ENCODE peak calls at places on chromosome 19, in seven cellular contexts. B is uterus; G is CD8-positive, alpha-beta T cell; I is fibroblast of lung; Y is left lung; D is thoracic aorta; N is tibial nerve. Q is an unnamed sample.

GRCh38 chr19:48318286-48318987 is 6.9 kb upstream of the EMP3 start:
- DNase-seq in Y (no peak), I (no peak), N (no peak), G (no peak), B (no peak), D (no peak), Q (no peak)

GRCh38 chr19:7004313-7004931 is 16.8 kb downstream of the MBD3L2B start:
- DNase-seq in N (no peak), D (no peak), I (peak; percentile 46), G (no peak), Y (no peak), B (no peak), Q (no peak)

GRCh38 chr19:18951721-18952281 is 10.8 kb upstream of the HOMER3 start:
- DNase-seq in D (no peak), B (no peak), Y (no peak), N (no peak), G (no peak), I (no peak), Q (no peak)

GRCh38 chr19:8161135-8161646 is 11.8 kb upstream of the FBN3 start:
- DNase-seq in D (no peak), I (peak; percentile 17), G (no peak), B (no peak), Y (no peak), N (no peak), Q (no peak)

GRCh38 chr19:13899393-13899792 is 6.5 kb downstream of the BRME1 start:
- DNase-seq in N (no peak), Y (no peak), B (no peak), G (no peak), I (no peak), D (no peak), Q (no peak)

GRCh38 chr19:6056282-6056741 is 54.0 kb downstream of the RFX2 start:
- DNase-seq in N (no peak), I (no peak), Y (no peak), G (no peak), D (no peak), B (peak; percentile 31), Q (peak; percentile 68)

GRCh38 chr19:3275068-3275582 is 50.7 kb downstream of the CELF5 start:
- DNase-seq in N (no peak), D (no peak), Y (no peak), B (no peak), G (no peak), I (no peak), Q (no peak)

GRCh38 chr19:17385878-17386611 is 8.0 kb downstream of the CCDC194 start:
- DNase-seq in Y (peak; percentile 58), N (peak; percentile 49), B (peak; percentile 50), I (peak; percentile 51), G (peak; percentile 40), D (no peak), Q (peak; percentile 75)

GRCh38 chr19:15508035-15508710 is at the start of gene CYP4F22:
- DNase-seq in I (no peak), Y (no peak), N (no peak), D (no peak), G (no peak), B (no peak), Q (no peak)

GRCh38 chr19:11410682-11411081 is 8.4 kb downstream of the RGL3 start:
- DNase-seq in I (no peak), G (no peak), N (no peak), Y (no peak), D (no peak), B (no peak), Q (no peak)

GRCh38 chr19:41447732-41448332 is 4.9 kb downstream of the ERICH4 start:
- DNase-seq in B (no peak), I (no peak), Y (no peak), D (no peak), G (no peak), N (no peak), Q (no peak)

GRCh38 chr19:38583985-38584305 is 33.8 kb downstream of the MAP4K1 start:
- DNase-seq in D (no peak), G (no peak), I (no peak), B (no peak), N (no peak), Y (no peak), Q (no peak)

GRCh38 chr19:40139533-40140287 is 49.0 kb upstream of the ZNF780A start:
- DNase-seq in D (no peak), B (no peak), I (peak; percentile 73), G (no peak), Y (no peak), N (peak; percentile 33), Q (no peak)

GRCh38 chr19:10363789-10364281 is 16.5 kb downstream of the TYK2 start:
- DNase-seq in I (no peak), B (no peak), D (no peak), G (no peak), Y (no peak), N (no peak), Q (no peak)

GRCh38 chr19:10365518-10365917 is 14.9 kb downstream of the TYK2 start:
- DNase-seq in Y (no peak), I (no peak), D (no peak), G (no peak), N (no peak), B (no peak), Q (no peak)

GRCh38 chr19:10361569-10362011 is 18.8 kb downstream of the TYK2 start:
- DNase-seq in D (no peak), Y (no peak), G (no peak), B (no peak), N (no peak), I (no peak), Q (no peak)

GRCh38 chr19:10364644-10365043 is 15.7 kb downstream of the TYK2 start:
- DNase-seq in Y (no peak), I (no peak), N (no peak), B (no peak), D (no peak), G (no peak), Q (no peak)

DNA sequence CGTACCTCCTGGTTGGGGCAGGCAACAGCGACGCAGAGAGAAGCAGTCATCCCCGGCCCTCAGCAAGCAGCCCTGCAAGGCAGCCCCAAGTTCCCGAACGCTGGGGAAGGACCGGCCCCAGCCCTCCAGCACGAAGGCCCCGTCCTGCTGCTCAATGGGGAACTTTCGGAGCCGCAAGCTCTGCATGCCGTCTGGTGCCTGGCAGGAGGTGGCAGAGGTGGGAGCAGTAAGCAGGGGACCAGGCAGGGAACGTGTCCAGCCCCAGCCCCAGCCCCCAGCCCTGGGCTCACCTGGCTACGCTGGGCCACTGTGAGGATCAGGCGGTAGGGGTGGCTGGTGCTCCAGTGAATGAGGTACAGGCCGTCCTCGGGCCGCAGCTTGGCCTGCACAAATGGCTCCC is 18.1 kb downstream of the TYK2 start:
- DNase-seq in N (no peak), G (no peak), Y (no peak), D (no peak), I (no peak), B (no peak), Q (no peak)
- TF ChIP-seq CTCF in N (no peak), G (no peak), Y (no peak), D (no peak), I (no peak), B (no peak), Q (no peak)

GRCh38 chr19:2170219-2170618 is 6.5 kb downstream of the DOT1L start:
- DNase-seq in N (no peak), I (no peak), Y (no peak), B (no peak), G (no peak), D (no peak), Q (no peak)

GRCh38 chr19:2173388-2173787 is 9.7 kb downstream of the DOT1L start:
- DNase-seq in G (no peak), I (no peak), B (no peak), Y (no peak), N (no peak), D (no peak), Q (no peak)

GRCh38 chr19:2168619-2169424 is 5.1 kb downstream of the DOT1L start:
- DNase-seq in N (peak; percentile 94), B (peak; percentile 96), D (peak; percentile 99), Y (peak; percentile 96), G (peak; percentile 40), I (peak; percentile 97), Q (peak; percentile 97)

GRCh38 chr19:2171349-2172145 is 7.8 kb downstream of the DOT1L start:
- DNase-seq in N (no peak), G (peak; percentile 53), D (no peak), B (no peak), I (peak; percentile 55), Y (no peak), Q (peak; percentile 55)

GRCh38 chr19:2170987-2171348 is 7.2 kb downstream of the DOT1L start:
- DNase-seq in I (no peak), G (no peak), N (no peak), Y (no peak), D (no peak), B (no peak), Q (no peak)
- H3K4me1 ChIP-seq in I (peaks cover 42% of the 10 kb centered on the region), G (peaks cover 37% of the 10 kb centered on the region), N (peaks cover 86% of the 10 kb centered on the region), Y (peaks cover 44% of the 10 kb centered on the region), D (peaks cover 51% of the 10 kb centered on the region), B (peaks cover 10% of the 10 kb centered on the region), Q (peaks cover 57% of the 10 kb centered on the region)

GRCh38 chr19:30699871-30700280 is 327.7 kb downstream of the ZNF536 start:
- DNase-seq in B (no peak), D (no peak), I (no peak), Y (no peak), N (no peak), G (no peak), Q (no peak)

GRCh38 chr19:30695171-30695875 is 323.1 kb downstream of the ZNF536 start:
- DNase-seq in D (no peak), G (no peak), Y (no peak), B (no peak), N (no peak), I (no peak), Q (no peak)

GRCh38 chr19:30694156-30694555 is 322.0 kb downstream of the ZNF536 start:
- DNase-seq in I (no peak), N (no peak), B (no peak), D (no peak), G (no peak), Y (no peak), Q (no peak)

GRCh38 chr19:30693179-30693578 is 321.0 kb downstream of the ZNF536 start:
- DNase-seq in Y (no peak), I (no peak), G (no peak), D (no peak), B (no peak), N (no peak), Q (no peak)

GRCh38 chr19:30696514-30696913 is 324.3 kb downstream of the ZNF536 start:
- DNase-seq in B (peak; percentile 30), G (no peak), Y (no peak), N (no peak), I (peak; percentile 39), D (no peak), Q (no peak)
- TF ChIP-seq CTCF in B (peak; percentile 44), G (no peak), Y (no peak), N (no peak), I (peak; percentile 51), D (no peak), Q (no peak)

GRCh38 chr19:45175663-45176345 is 2.2 kb downstream of the TRAPPC6A start:
- DNase-seq in I (no peak), Y (no peak), B (no peak), N (no peak), D (no peak), G (no peak), Q (no peak)

GRCh38 chr19:45177817-45178261 is at the start of gene TRAPPC6A:
- DNase-seq in N (peak; percentile 18), D (no peak), I (peak; percentile 40), B (no peak), G (no peak), Y (no peak), Q (no peak)

GRCh38 chr19:45179848-45180370 is 1.3 kb downstream of the BLOC1S3 start:
- DNase-seq in D (no peak), N (no peak), G (no peak), I (no peak), Y (no peak), B (no peak), Q (no peak)

GRCh38 chr19:45178262-45179062 is at the start of gene BLOC1S3:
- DNase-seq in D (peak; percentile 100), Y (peak; percentile 100), G (peak; percentile 99), I (peak; percentile 100), B (peak; percentile 100), N (peak; percentile 100), Q (peak; percentile 100)

GRCh38 chr19:45179063-45179847 is 671 bp downstream of the BLOC1S3 start:
- DNase-seq in D (no peak), B (peak; percentile 38), G (peak; percentile 11), Y (peak; percentile 44), N (no peak), I (no peak), Q (peak; percentile 73)
- H3K4me1 ChIP-seq in D (peaks cover 32% of the 10 kb centered on the region), B (peaks cover 8% of the 10 kb centered on the region), G (peaks cover 29% of the 10 kb centered on the region), Y (peaks cover 13% of the 10 kb centered on the region), N (peaks cover 40% of the 10 kb centered on the region), I (peaks cover 3% of the 10 kb centered on the region), Q (peaks cover 15% of the 10 kb centered on the region)